ENCODE peak calls at places on chromosomes 12 and 14, in four cellular contexts. C, F, Q and X are unnamed samples.

GRCh38 chr14:96902004-96902403 is 104.8 kb downstream of the VRK1 start:
- DNase-seq in C (no peak), F (no peak), Q (no peak), X (no peak)

GRCh38 chr14:64728856-64729255 is 24.6 kb downstream of the PLEKHG3 start:
- DNase-seq in C (no peak), F (peak; percentile 29), Q (no peak), X (no peak)

GRCh38 chr14:53355581-53356112 is 202.5 kb upstream of the DDHD1 start:
- DNase-seq in C (no peak), F (no peak), Q (no peak), X (no peak)

GRCh38 chr12:96445743-96446655 is 43.4 kb upstream of the CFAP54 start:
- DNase-seq in C (no peak), F (no peak), Q (no peak), X (peak; percentile 24)

GRCh38 chr12:130804216-130804615 is 34.8 kb downstream of the STX2 start:
- DNase-seq in C (no peak), F (no peak), Q (no peak), X (no peak)

GRCh38 chr12:92623386-92623785 is 79.4 kb upstream of the PLEKHG7 start:
- DNase-seq in C (no peak), F (no peak), Q (no peak), X (no peak)

GRCh38 chr12:57226588-57227314 is 2.8 kb upstream of the SHMT2 start:
- DNase-seq in C (no peak), F (no peak), Q (no peak), X (no peak)

GRCh38 chr12:110600254-110600653 is 13.7 kb upstream of the TCTN1 start:
- DNase-seq in C (no peak), F (no peak), Q (no peak), X (no peak)

GRCh38 chr12:51482808-51483532 is 58.3 kb downstream of the SLC4A8 start:
- DNase-seq in C (no peak), F (no peak), Q (no peak), X (peak; percentile 26)

GRCh38 chr14:74609721-74610120 is 2.3 kb downstream of the LTBP2 start:
- DNase-seq in C (no peak), F (no peak), Q (no peak), X (no peak)

GRCh38 chr14:61184117-61184516 is 97.0 kb downstream of the TMEM30B start:
- DNase-seq in C (no peak), F (no peak), Q (no peak), X (no peak)

GRCh38 chr12:93208011-93208410 is 169.7 kb upstream of the NUDT4 start:
- DNase-seq in C (no peak), F (no peak), Q (no peak), X (no peak)

GRCh38 chr12:104588048-104588942 is 131.5 kb downstream of the CHST11 start:
- DNase-seq in C (no peak), F (no peak), Q (no peak), X (no peak)

GRCh38 chr14:100695423-100695738 is 31.3 kb upstream of the DLK1 start:
- DNase-seq in C (no peak), F (no peak), Q (no peak), X (no peak)

GRCh38 chr12:114779203-114779602 is 95.2 kb upstream of the TBX3 start:
- DNase-seq in C (no peak), F (no peak), Q (no peak), X (no peak)

GRCh38 chr14:27390130-27390529 is 792.3 kb upstream of the NOVA1 start:
- DNase-seq in C (no peak), F (no peak), Q (no peak), X (no peak)

GRCh38 chr12:2057041-2057792 is 4.4 kb downstream of the CACNA1C start:
- DNase-seq in C (peak; percentile 33), F (peak; percentile 73), Q (no peak), X (no peak)

GRCh38 chr14:56874375-56874774 is 64.1 kb upstream of the OTX2 start:
- DNase-seq in C (no peak), F (no peak), Q (no peak), X (no peak)

GRCh38 chr14:75292016-75292646 is 13.5 kb downstream of the FOS start:
- DNase-seq in C (no peak), F (no peak), Q (no peak), X (no peak)

GRCh38 chr14:21734457-21735074 is 60.9 kb upstream of the OR4E1 start:
- DNase-seq in C (no peak), F (no peak), Q (no peak), X (no peak)

GRCh38 chr12:110581951-110582285 is 1.2 kb downstream of the PPTC7 start:
- DNase-seq in C (no peak), F (no peak), Q (no peak), X (no peak)

GRCh38 chr14:104874571-104875411 is 9.7 kb downstream of the CEP170B start:
- DNase-seq in C (no peak), F (no peak), Q (no peak), X (no peak)

GRCh38 chr14:102344485-102344884 is 18.2 kb downstream of the CINP start:
- DNase-seq in C (no peak), F (no peak), Q (no peak), X (no peak)

GRCh38 chr12:63103489-63104131 is 47.4 kb downstream of the AVPR1A start:
- DNase-seq in C (no peak), F (no peak), Q (no peak), X (no peak)

GRCh38 chr14:102897299-102898027 is 25.0 kb upstream of the AMN start:
- DNase-seq in C (no peak), F (no peak), Q (no peak), X (no peak)

DNA sequence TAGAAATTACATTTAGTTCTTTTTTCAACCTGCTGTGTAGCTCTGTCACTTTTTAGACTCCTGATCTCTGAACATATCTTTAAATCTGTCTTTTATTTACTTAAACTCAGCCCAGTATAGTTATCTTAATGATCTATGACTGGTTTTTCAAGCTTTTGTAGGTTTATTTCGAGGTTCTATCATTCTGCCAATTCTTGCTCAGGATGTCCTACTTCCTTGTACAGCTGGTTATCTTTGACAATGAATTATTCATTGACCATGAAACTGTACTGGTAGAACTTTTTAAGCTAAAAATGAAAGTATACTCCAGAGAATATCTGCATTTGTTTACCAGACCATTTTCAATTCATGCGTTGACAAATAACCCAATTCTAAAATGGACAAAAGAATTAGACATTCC is 37.8 kb downstream of the TC2N start:
- DNase-seq in C (no peak), F (no peak), Q (no peak), X (no peak)
- H3K4me1 ChIP-seq in C (peaks cover 7% of the 10 kb centered on the region), F (peaks cover 1% of the 10 kb centered on the region), Q (peaks cover 10% of the 10 kb centered on the region), X (peaks cover 22% of the 10 kb centered on the region)

DNA sequence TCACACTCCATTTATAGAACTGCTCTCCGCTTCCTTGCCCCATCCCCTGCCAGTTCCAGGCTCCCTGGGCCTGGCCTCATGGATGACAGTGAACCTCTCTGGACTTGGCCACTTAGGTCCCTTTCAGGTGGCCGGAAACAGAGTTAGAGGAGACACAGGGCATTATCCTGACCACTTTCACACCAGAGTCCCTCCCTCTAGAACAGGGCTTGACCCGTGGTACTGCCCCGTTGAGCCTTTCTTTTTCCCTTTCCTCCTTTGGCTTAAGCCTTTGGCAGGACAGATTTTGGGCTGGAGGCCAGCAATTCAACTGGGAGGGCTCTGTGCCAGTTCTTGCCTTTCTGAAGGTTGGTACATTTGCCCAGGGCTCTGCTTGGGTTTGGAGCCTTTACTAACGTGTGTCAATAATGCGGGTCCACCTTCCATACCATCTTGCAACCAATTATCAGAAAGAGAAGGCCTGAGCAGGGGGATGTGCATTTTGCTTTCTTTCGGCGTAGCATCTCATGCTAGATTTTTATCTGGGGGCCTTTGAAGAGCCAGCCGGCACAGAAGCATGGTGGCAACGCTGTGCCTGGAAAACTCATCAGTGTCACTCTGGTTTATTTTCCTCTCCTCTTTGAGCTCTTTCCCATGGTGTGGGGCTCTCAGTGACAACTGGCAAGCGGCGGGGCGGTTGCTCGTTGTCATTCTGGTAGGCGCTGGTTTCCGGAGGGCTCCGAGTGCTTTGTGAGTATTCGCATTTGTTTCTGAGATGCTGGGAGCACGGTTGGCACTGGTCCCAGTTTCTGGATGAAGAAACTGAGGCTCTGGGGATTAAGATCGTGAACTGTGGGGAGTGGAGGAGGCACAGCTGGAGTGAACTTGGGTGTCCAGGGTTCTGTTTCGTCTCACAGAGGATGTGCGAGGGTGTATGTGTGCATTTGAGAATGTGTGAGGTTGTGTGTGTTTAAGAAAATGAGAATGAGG is 23.0 kb downstream of the TPCN1 start:
- DNase-seq in C (peak; percentile 40), F (peak; percentile 79), Q (no peak), X (no peak)
- H3K4me1 ChIP-seq in C (peaks cover 82% of the 10 kb centered on the region), F (peaks cover 4% of the 10 kb centered on the region), Q (peaks cover 76% of the 10 kb centered on the region), X (no peaks in the 10 kb centered on the region)

DNA sequence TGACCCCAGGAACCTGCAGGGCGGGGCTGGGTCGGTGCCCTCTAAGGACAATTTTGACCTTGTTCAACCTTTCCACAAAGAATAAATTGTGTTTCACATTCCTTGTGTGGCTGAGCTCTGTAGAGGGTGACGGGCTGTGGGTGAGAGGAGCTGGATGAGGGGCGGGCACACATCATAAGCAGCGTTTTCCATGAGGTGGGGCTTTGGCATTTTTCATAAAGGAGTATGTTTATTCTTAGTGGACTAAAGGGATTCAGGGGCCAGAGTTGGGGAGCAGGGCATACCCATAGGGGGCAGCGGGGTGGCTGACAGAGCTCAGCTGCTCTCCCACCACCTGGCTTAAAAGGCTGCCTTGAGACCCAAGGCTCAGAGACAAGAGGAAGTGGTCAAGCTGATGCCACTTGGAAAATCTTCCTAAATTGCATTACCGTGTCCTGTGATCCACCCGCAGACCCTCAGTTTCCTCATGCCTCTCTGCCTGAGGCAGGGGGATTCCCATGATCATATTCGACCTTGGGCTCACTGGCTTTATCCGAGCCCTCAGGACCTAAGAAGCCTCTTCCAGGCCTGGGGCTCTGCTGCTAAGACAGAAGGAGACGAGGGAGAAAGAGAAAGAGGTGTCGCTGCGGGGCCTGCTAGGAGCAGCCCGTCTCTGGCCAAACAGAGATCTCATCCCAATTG is 11.4 kb downstream of the MMP14 start:
- DNase-seq in C (no peak), F (peak; percentile 55), Q (no peak), X (no peak)
- H3K4me1 ChIP-seq in C (peaks cover 91% of the 10 kb centered on the region), F (no peaks in the 10 kb centered on the region), Q (peaks cover 62% of the 10 kb centered on the region), X (no peaks in the 10 kb centered on the region)

GRCh38 chr12:120425797-120426196 is 12.1 kb upstream of the COX6A1 start:
- DNase-seq in C (no peak), F (no peak), Q (no peak), X (no peak)
- H3K4me1 ChIP-seq in C (no peaks in the 10 kb centered on the region), F (no peaks in the 10 kb centered on the region), Q (no peaks in the 10 kb centered on the region), X (no peaks in the 10 kb centered on the region)

DNA sequence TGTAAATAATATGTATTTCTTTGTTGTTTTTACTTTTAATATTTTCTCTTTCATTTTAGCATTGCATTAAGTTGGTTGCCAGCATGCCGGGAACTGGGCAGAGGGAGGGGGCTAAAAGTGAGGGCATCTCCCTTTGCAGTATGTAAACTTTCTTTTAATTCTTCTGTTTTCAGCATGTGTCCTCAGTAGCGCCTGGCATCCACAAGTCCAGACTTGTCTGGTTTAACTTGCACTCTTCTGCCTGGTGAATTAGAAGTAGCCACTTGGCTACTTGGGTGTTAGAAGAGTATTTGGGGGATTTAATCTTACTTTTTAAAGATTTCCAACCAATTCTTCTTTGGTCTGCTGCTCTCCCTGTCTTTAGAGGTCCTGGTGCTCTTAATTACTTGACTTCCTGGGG is 117.2 kb upstream of the SCAF11 start:
- DNase-seq in C (no peak), F (no peak), Q (no peak), X (no peak)
- H3K4me1 ChIP-seq in C (no peaks in the 10 kb centered on the region), F (no peaks in the 10 kb centered on the region), Q (no peaks in the 10 kb centered on the region), X (no peaks in the 10 kb centered on the region)